ENCODE peak calls at places on chromosomes 4 and X, in five cellular contexts. One of them, this sample, is unnamed.

GRCh38 chr4:2424581-2424980 is 5.8 kb downstream of the CFAP99 start:
- DNase-seq in sigmoid colon: no peak
- DNase-seq in tibial nerve: no peak
- DNase-seq in K562: no peak
- DNase-seq in HepG2: no peak
- DNase-seq in this sample: no peak

GRCh38 chrX:67544281-67544680 is 460 bp downstream of the AR start:
- DNase-seq in sigmoid colon: peak; percentile 65
- DNase-seq in HepG2: no peak
- DNase-seq in K562: no peak
- DNase-seq in tibial nerve: no peak
- DNase-seq in this sample: peak; percentile 30

GRCh38 chr4:14222630-14223029 is 595.1 kb upstream of the BOD1L1 start:
- DNase-seq in K562: no peak
- DNase-seq in sigmoid colon: no peak
- DNase-seq in HepG2: no peak
- DNase-seq in tibial nerve: no peak
- DNase-seq in this sample: no peak

GRCh38 chr4:5962416-5962815 is 55.8 kb downstream of the C4orf50 start:
- DNase-seq in K562: no peak
- DNase-seq in tibial nerve: no peak
- DNase-seq in HepG2: no peak
- DNase-seq in sigmoid colon: no peak
- DNase-seq in this sample: no peak

GRCh38 chr4:151117371-151117962 is 18.0 kb downstream of the RPS3A start:
- DNase-seq in sigmoid colon: no peak
- DNase-seq in K562: peak; percentile 58
- DNase-seq in tibial nerve: peak; percentile 89
- DNase-seq in HepG2: peak; percentile 78
- DNase-seq in this sample: peak; percentile 59

GRCh38 chr4:184949020-184949419 is 69.3 kb upstream of the HELT start:
- DNase-seq in K562: no peak
- DNase-seq in tibial nerve: no peak
- DNase-seq in HepG2: no peak
- DNase-seq in sigmoid colon: no peak
- DNase-seq in this sample: no peak

GRCh38 chr4:155941085-155941484 is 12.6 kb downstream of the CTSO start:
- DNase-seq in sigmoid colon: no peak
- DNase-seq in K562: no peak
- DNase-seq in tibial nerve: no peak
- DNase-seq in HepG2: no peak
- DNase-seq in this sample: no peak

GRCh38 chr4:54745031-54745770 is 87.4 kb downstream of the KIT start:
- DNase-seq in tibial nerve: no peak
- DNase-seq in sigmoid colon: no peak
- DNase-seq in HepG2: no peak
- DNase-seq in K562: no peak
- DNase-seq in this sample: no peak

GRCh38 chr4:46386570-46386969 is 3.4 kb downstream of the GABRA2 start:
- DNase-seq in tibial nerve: no peak
- DNase-seq in sigmoid colon: no peak
- DNase-seq in HepG2: peak; percentile 28
- DNase-seq in K562: no peak
- DNase-seq in this sample: no peak

GRCh38 chr4:1356181-1356998 is 9.4 kb downstream of the UVSSA start:
- DNase-seq in HepG2: peak; percentile 36
- DNase-seq in K562: peak; percentile 80
- DNase-seq in sigmoid colon: no peak
- DNase-seq in tibial nerve: peak; percentile 61
- DNase-seq in this sample: peak; percentile 63

GRCh38 chrX:4925911-4926310 is 1212.5 kb upstream of the PRKX start:
- DNase-seq in K562: no peak
- DNase-seq in sigmoid colon: no peak
- DNase-seq in tibial nerve: no peak
- DNase-seq in HepG2: no peak
- DNase-seq in this sample: no peak

GRCh38 chr4:153234923-153235322 is 30.7 kb downstream of the TRIM2 start:
- DNase-seq in K562: no peak
- DNase-seq in tibial nerve: no peak
- DNase-seq in sigmoid colon: no peak
- DNase-seq in HepG2: no peak
- DNase-seq in this sample: no peak

GRCh38 chr4:153228512-153229145 is 24.4 kb downstream of the TRIM2 start:
- DNase-seq in K562: no peak
- DNase-seq in HepG2: no peak
- DNase-seq in tibial nerve: no peak
- DNase-seq in sigmoid colon: no peak
- DNase-seq in this sample: no peak

GRCh38 chr4:153238146-153238919 is 34.1 kb downstream of the TRIM2 start:
- DNase-seq in sigmoid colon: no peak
- DNase-seq in K562: no peak
- DNase-seq in tibial nerve: no peak
- DNase-seq in HepG2: no peak
- DNase-seq in this sample: no peak

GRCh38 chr4:153232768-153233167 is 28.5 kb downstream of the TRIM2 start:
- DNase-seq in sigmoid colon: no peak
- DNase-seq in K562: no peak
- DNase-seq in tibial nerve: no peak
- DNase-seq in HepG2: peak; percentile 39
- DNase-seq in this sample: peak; percentile 50

GRCh38 chr4:153233761-153234371 is 29.6 kb downstream of the TRIM2 start:
- DNase-seq in tibial nerve: no peak
- DNase-seq in K562: no peak
- DNase-seq in sigmoid colon: peak; percentile 72
- DNase-seq in HepG2: no peak
- DNase-seq in this sample: peak; percentile 49
- TF ChIP-seq EP300 in tibial nerve: no peak
- TF ChIP-seq EP300 in K562: no peak
- TF ChIP-seq EP300 in sigmoid colon: no peak
- TF ChIP-seq EP300 in HepG2: no peak
- TF ChIP-seq EP300 in this sample: no peak

GRCh38 chr4:104488151-104488550 is 6.5 kb downstream of the CXXC4 start:
- DNase-seq in sigmoid colon: no peak
- DNase-seq in K562: no peak
- DNase-seq in tibial nerve: no peak
- DNase-seq in HepG2: no peak
- DNase-seq in this sample: no peak
- H3K4me3 ChIP-seq in sigmoid colon: no peak overlapping the region
- H3K4me3 ChIP-seq in K562: no peak overlapping the region
- H3K4me3 ChIP-seq in tibial nerve: no peak overlapping the region
- H3K4me3 ChIP-seq in HepG2: no peak overlapping the region
- H3K4me3 ChIP-seq in this sample: no peak overlapping the region

GRCh38 chr4:127985989-127986388 is 20.8 kb downstream of the ABHD18 start:
- DNase-seq in K562: no peak
- DNase-seq in HepG2: peak; percentile 6
- DNase-seq in tibial nerve: no peak
- DNase-seq in sigmoid colon: no peak
- DNase-seq in this sample: no peak

GRCh38 chr4:127978930-127979329 is 13.7 kb downstream of the ABHD18 start:
- DNase-seq in K562: no peak
- DNase-seq in tibial nerve: no peak
- DNase-seq in HepG2: no peak
- DNase-seq in sigmoid colon: no peak
- DNase-seq in this sample: no peak

GRCh38 chr4:127982445-127982844 is 17.2 kb downstream of the ABHD18 start:
- DNase-seq in sigmoid colon: no peak
- DNase-seq in K562: no peak
- DNase-seq in HepG2: no peak
- DNase-seq in tibial nerve: no peak
- DNase-seq in this sample: no peak
- H3K27ac ChIP-seq in sigmoid colon: no peak overlapping the region
- H3K27ac ChIP-seq in K562: no peak overlapping the region
- H3K27ac ChIP-seq in HepG2: no peak overlapping the region
- H3K27ac ChIP-seq in tibial nerve: no peak overlapping the region
- H3K27ac ChIP-seq in this sample: no peak overlapping the region

GRCh38 chr4:16758816-16759215 is 139.6 kb downstream of the LDB2 start:
- DNase-seq in tibial nerve: no peak
- DNase-seq in HepG2: no peak
- DNase-seq in sigmoid colon: no peak
- DNase-seq in K562: no peak
- DNase-seq in this sample: no peak
- TF ChIP-seq EP300 in tibial nerve: no peak
- TF ChIP-seq EP300 in HepG2: no peak
- TF ChIP-seq EP300 in sigmoid colon: no peak
- TF ChIP-seq EP300 in K562: no peak
- TF ChIP-seq EP300 in this sample: no peak

GRCh38 chr4:129346760-129347159 is 250.8 kb downstream of the C4orf33 start:
- DNase-seq in tibial nerve: no peak
- DNase-seq in HepG2: no peak
- DNase-seq in sigmoid colon: no peak
- DNase-seq in K562: no peak
- DNase-seq in this sample: no peak
- H3K4me3 ChIP-seq in tibial nerve: no peak overlapping the region
- H3K4me3 ChIP-seq in HepG2: no peak overlapping the region
- H3K4me3 ChIP-seq in sigmoid colon: no peak overlapping the region
- H3K4me3 ChIP-seq in K562: no peak overlapping the region
- H3K4me3 ChIP-seq in this sample: no peak overlapping the region

GRCh38 chr4:70993181-70994068 is at the start of gene DCK:
- DNase-seq in sigmoid colon: peak; percentile 93
- DNase-seq in HepG2: peak; percentile 85
- DNase-seq in tibial nerve: peak; percentile 75
- DNase-seq in K562: peak; percentile 93
- DNase-seq in this sample: peak; percentile 93

GRCh38 chr4:70994069-70994366 is 569 bp downstream of the DCK start:
- DNase-seq in K562: peak; percentile 51
- DNase-seq in tibial nerve: no peak
- DNase-seq in sigmoid colon: no peak
- DNase-seq in HepG2: peak; percentile 15
- DNase-seq in this sample: no peak

GRCh38 chr4:70994387-70995099 is 1.1 kb downstream of the DCK start:
- DNase-seq in HepG2: no peak
- DNase-seq in K562: no peak
- DNase-seq in tibial nerve: no peak
- DNase-seq in sigmoid colon: no peak
- DNase-seq in this sample: no peak

GRCh38 chr4:70996014-70996353 is 2.5 kb downstream of the DCK start:
- DNase-seq in K562: no peak
- DNase-seq in tibial nerve: no peak
- DNase-seq in HepG2: no peak
- DNase-seq in sigmoid colon: no peak
- DNase-seq in this sample: no peak

DNA sequence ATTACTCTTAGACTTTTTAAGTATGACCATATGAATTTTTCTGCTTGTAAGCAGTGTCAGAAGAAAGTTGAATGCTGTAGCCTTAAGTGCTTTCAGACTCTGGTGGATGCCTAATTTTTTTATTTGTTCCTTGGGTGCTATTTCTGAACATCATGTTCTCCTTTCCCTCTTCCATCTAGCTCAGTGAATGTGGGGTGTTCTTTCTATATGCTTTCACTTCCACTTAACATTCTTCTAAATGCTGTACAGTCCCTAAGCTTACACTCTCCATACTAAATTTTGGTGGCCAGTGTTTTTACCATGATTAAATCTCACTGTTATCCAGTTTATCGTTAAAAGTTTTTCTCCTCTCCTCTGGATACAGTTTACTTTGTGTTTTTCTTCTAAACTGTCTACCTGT is 3.6 kb downstream of the DCK start:
- DNase-seq in HepG2: no peak
- DNase-seq in sigmoid colon: no peak
- DNase-seq in tibial nerve: no peak
- DNase-seq in K562: no peak
- DNase-seq in this sample: no peak
- H3K27ac ChIP-seq in HepG2: no peak overlapping the region
- H3K27ac ChIP-seq in sigmoid colon: peak overlapping the region; percentile 12
- H3K27ac ChIP-seq in tibial nerve: no peak overlapping the region
- H3K27ac ChIP-seq in K562: no peak overlapping the region
- H3K27ac ChIP-seq in this sample: no peak overlapping the region

GRCh38 chr4:88277711-88278025 is 6.7 kb downstream of the PPM1K start:
- DNase-seq in HepG2: no peak
- DNase-seq in K562: no peak
- DNase-seq in tibial nerve: no peak
- DNase-seq in sigmoid colon: no peak
- DNase-seq in this sample: no peak
- TF ChIP-seq EP300 in HepG2: no peak
- TF ChIP-seq EP300 in K562: no peak
- TF ChIP-seq EP300 in tibial nerve: no peak
- TF ChIP-seq EP300 in sigmoid colon: no peak
- TF ChIP-seq EP300 in this sample: no peak

GRCh38 chrX:17882680-17883079 is 21.6 kb upstream of the RAI2 start:
- DNase-seq in HepG2: no peak
- DNase-seq in tibial nerve: no peak
- DNase-seq in sigmoid colon: no peak
- DNase-seq in K562: no peak
- DNase-seq in this sample: no peak
- H3K4me3 ChIP-seq in HepG2: no peak overlapping the region
- H3K4me3 ChIP-seq in tibial nerve: no peak overlapping the region
- H3K4me3 ChIP-seq in sigmoid colon: no peak overlapping the region
- H3K4me3 ChIP-seq in K562: no peak overlapping the region
- H3K4me3 ChIP-seq in this sample: no peak overlapping the region

DNA sequence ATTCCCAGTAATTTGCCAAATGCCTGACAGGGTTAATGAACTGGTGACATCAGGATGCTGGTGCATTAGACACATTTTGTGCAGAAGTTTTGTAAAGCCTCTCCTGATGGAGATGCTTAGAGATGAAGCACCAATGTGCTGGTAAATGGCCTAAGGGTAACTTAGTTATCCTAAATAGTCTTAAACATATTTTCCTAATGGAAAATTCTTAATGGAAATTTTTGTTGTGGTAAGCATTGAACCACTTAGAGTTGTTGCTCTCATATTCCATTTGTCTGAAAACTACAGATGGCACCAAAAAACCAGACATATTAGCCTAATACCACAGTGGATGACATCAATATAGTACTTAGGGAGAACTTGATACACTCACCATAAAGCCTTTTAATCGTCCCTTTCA is 154.5 kb upstream of the ANK2 start:
- DNase-seq in tibial nerve: no peak
- DNase-seq in K562: no peak
- DNase-seq in HepG2: no peak
- DNase-seq in sigmoid colon: no peak
- DNase-seq in this sample: no peak
- H3K27ac ChIP-seq in tibial nerve: no peak overlapping the region
- H3K27ac ChIP-seq in K562: no peak overlapping the region
- H3K27ac ChIP-seq in HepG2: no peak overlapping the region
- H3K27ac ChIP-seq in sigmoid colon: no peak overlapping the region
- H3K27ac ChIP-seq in this sample: no peak overlapping the region

This sample was measured in stomach.